ENCODE peak calls at places on chromosomes 11 and 22, in ten cellular contexts. M is GM12865, L is MM.1S, K is coronary artery, J is BJ, Q is fibroblast of lung, P is kidney, E is dorsolateral prefrontal cortex, D is PC-3, S is tibial artery. W is an unnamed sample.

GRCh38 chr11:2700415-2701211 is 819 bp upstream of the KCNQ1OT1 start:
- DNase-seq in M (peak), L (peak), K (peak), J (no peak), Q (peak), P (peak), E (peak), D (peak), S (peak), W (no peak)

GRCh38 chr11:22208151-22208858 is 15.4 kb downstream of the ANO5 start:
- DNase-seq in M (no peak), L (no peak), K (no peak), J (no peak), Q (no peak), P (no peak), E (no peak), D (no peak), S (no peak), W (no peak)

GRCh38 chr11:83249972-83250593 is 36.1 kb downstream of the CCDC90B start:
- DNase-seq in M (peak), L (peak), K (no peak), J (no peak), Q (peak), P (no peak), E (no peak), D (peak), S (no peak), W (no peak)

GRCh38 chr11:12243511-12243910 is 133.1 kb downstream of the MICAL2 start:
- DNase-seq in M (no peak), L (no peak), K (no peak), J (no peak), Q (no peak), P (no peak), E (no peak), D (no peak), S (no peak), W (no peak)

GRCh38 chr11:3161720-3162409 is 3.2 kb downstream of the OSBPL5 start:
- DNase-seq in M (no peak), L (no peak), K (no peak), J (no peak), Q (no peak), P (peak), E (no peak), D (no peak), S (peak), W (no peak)

GRCh38 chr11:83610996-83611395 is 324.8 kb upstream of the CCDC90B start:
- DNase-seq in M (no peak), L (no peak), K (no peak), J (no peak), Q (peak), P (no peak), E (no peak), D (no peak), S (no peak), W (no peak)

GRCh38 chr11:61157743-61158142 is 3.5 kb downstream of the VPS37C start:
- DNase-seq in M (peak), L (no peak), K (no peak), J (no peak), Q (no peak), P (no peak), E (no peak), D (peak), S (no peak), W (no peak)

GRCh38 chr11:62055970-62056369 is 67.8 kb upstream of the INCENP start:
- DNase-seq in M (no peak), L (no peak), K (no peak), J (no peak), Q (no peak), P (no peak), E (no peak), D (no peak), S (no peak), W (no peak)

GRCh38 chr11:45993438-45994064 is 71.1 kb downstream of the LARGE2 start:
- DNase-seq in M (no peak), L (no peak), K (no peak), J (no peak), Q (peak), P (no peak), E (peak), D (no peak), S (no peak), W (peak)

GRCh38 chr11:271316-271715 is 6.9 kb upstream of the NLRP6 start:
- DNase-seq in M (no peak), L (no peak), K (no peak), J (no peak), Q (no peak), P (peak), E (no peak), D (no peak), S (no peak), W (no peak)

GRCh38 chr11:21564813-21565212 is 628.1 kb upstream of the ANO5 start:
- DNase-seq in M (no peak), L (no peak), K (no peak), J (peak), Q (peak), P (no peak), E (no peak), D (no peak), S (no peak), W (no peak)

GRCh38 chr11:64809781-64810241 is 540 bp downstream of the MEN1 start:
- DNase-seq in M (peak), L (peak), K (no peak), J (no peak), Q (peak), P (peak), E (no peak), D (peak), S (no peak), W (no peak)

GRCh38 chr22:19060356-19061009 is 61.7 kb downstream of the DGCR2 start:
- DNase-seq in M (no peak), L (no peak), K (peak), J (no peak), Q (peak), P (no peak), E (no peak), D (peak), S (no peak), W (no peak)

GRCh38 chr11:120547301-120547700 is 35.8 kb downstream of the GRIK4 start:
- DNase-seq in M (no peak), L (no peak), K (no peak), J (no peak), Q (peak), P (no peak), E (no peak), D (no peak), S (no peak), W (no peak)

GRCh38 chr11:66184728-66185127 is 83.7 kb upstream of the RAB1B start:
- DNase-seq in M (no peak), L (no peak), K (no peak), J (no peak), Q (no peak), P (no peak), E (no peak), D (no peak), S (no peak), W (no peak)

GRCh38 chr22:49957826-49958461 is 2.6 kb upstream of the PIM3 start:
- DNase-seq in M (no peak), L (peak), K (no peak), J (no peak), Q (no peak), P (peak), E (no peak), D (no peak), S (no peak), W (no peak)

GRCh38 chr11:57460017-57460755 is at the start of gene RTN4RL2:
- DNase-seq in M (peak), L (no peak), K (no peak), J (no peak), Q (peak), P (peak), E (peak), D (peak), S (peak), W (no peak)

GRCh38 chr11:132126973-132127900 is 756.8 kb downstream of the NTM start:
- DNase-seq in M (peak), L (peak), K (no peak), J (peak), Q (peak), P (no peak), E (peak), D (peak), S (peak), W (no peak)

GRCh38 chr11:492416-493226 is 14.4 kb downstream of the RNH1 start:
- DNase-seq in M (no peak), L (no peak), K (no peak), J (no peak), Q (no peak), P (peak), E (no peak), D (no peak), S (no peak), W (no peak)

GRCh38 chr11:84137960-84138359 is 851.8 kb upstream of the CCDC90B start:
- DNase-seq in M (no peak), L (no peak), K (no peak), J (no peak), Q (no peak), P (no peak), E (no peak), D (no peak), S (no peak), W (no peak)

GRCh38 chr22:47071812-47072641 is 309.6 kb downstream of the TBC1D22A start:
- DNase-seq in M (no peak), L (no peak), K (no peak), J (no peak), Q (no peak), P (no peak), E (no peak), D (no peak), S (no peak), W (no peak)

GRCh38 chr11:2886191-2886894 is 768 bp upstream of the CDKN1C start:
- DNase-seq in M (no peak), L (no peak), K (no peak), J (no peak), Q (peak), P (peak), E (no peak), D (no peak), S (no peak), W (no peak)

GRCh38 chr11:76803811-76804600 is 20.9 kb downstream of the TSKU start:
- DNase-seq in M (no peak), L (no peak), K (peak), J (no peak), Q (peak), P (no peak), E (no peak), D (no peak), S (peak), W (no peak)

GRCh38 chr11:94402355-94402754 is 1.1 kb upstream of the GPR83 start:
- DNase-seq in M (no peak), L (no peak), K (no peak), J (no peak), Q (no peak), P (no peak), E (no peak), D (peak), S (no peak), W (no peak)

DNA sequence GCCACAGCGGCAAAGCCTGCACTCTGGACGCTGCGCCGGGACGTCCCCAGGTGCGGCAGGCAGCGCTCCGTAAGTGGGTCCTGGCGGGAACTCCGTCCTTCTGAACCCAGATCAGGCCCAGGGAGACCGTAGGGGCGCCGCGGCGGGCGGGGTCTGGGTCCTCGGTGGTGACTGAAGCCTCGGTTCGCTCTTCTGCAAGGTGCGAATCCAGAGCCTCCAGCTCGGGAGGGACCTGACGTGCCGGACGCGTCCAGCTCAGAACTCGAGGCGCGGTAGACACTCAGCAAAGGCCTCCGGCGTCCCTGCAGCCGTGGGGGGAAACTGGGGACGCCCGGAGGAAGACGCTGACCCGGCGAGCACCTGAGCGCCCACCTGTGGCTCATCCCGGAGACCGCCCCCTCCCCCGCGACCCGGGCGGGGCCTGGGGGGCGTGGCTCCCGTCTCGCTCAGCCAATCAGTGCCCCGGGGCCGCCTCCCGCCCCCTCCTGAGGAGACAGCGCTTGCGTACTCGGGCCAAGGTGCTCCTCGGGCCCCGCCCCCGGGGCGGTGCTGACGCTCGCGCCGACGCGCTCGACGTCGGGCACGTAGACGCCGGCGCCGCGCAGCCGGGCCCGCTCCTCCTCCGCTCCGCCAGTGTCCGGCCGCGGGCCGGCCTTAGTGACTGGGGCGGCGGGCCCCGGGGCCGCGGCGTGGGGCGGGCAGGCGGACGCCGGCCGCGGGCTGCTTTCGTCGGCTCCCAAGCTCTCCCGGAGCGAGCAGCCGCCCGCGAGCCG is at the start of gene PPFIA1:
- DNase-seq in M (peak), L (peak), K (peak), J (peak), Q (peak), P (peak), E (peak), D (peak), S (peak), W (peak)
- TF ChIP-seq CTCF in M (peak), L (no peak), K (no peak), J (no peak), Q (no peak), P (peak), E (no peak), D (peak), S (no peak), W (peak)

DNA sequence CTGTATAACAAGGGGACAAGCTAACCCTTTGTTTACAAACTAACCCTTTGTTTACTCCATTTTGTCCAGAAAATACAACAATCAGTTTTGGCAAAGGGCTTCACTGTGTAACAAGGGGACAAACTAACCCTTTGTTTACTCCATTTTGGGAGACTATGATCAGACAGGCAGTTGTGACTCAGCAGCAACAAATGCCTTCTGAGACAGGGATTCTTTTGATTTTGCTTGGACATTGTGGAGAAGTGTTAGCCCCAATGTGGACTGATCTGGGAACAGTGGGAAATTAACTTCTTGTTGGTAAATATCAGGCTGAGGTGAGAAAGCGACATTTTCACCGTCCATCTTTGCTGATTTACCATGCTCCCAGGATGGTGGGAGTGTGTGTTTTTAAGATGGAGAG is 983 bp downstream of the EHF start:
- DNase-seq in M (no peak), L (no peak), K (no peak), J (no peak), Q (peak), P (no peak), E (no peak), D (peak), S (no peak), W (no peak)
- H3K4me3 ChIP-seq in M (no peak), L (no peak), K (no peak), J (no peak), Q (no peak), P (no peak), E (no peak), D (peak), S (no peak), W (peak)

GRCh38 chr22:20588092-20588842 is 80.9 kb downstream of the MED15 start:
- DNase-seq in M (no peak), L (no peak), K (no peak), J (no peak), Q (no peak), P (peak), E (no peak), D (no peak), S (no peak), W (no peak)
- TF ChIP-seq CTCF in M (no peak), L (no peak), K (no peak), J (no peak), Q (no peak), P (no peak), E (no peak), D (no peak), S (no peak), W (no peak)

DNA sequence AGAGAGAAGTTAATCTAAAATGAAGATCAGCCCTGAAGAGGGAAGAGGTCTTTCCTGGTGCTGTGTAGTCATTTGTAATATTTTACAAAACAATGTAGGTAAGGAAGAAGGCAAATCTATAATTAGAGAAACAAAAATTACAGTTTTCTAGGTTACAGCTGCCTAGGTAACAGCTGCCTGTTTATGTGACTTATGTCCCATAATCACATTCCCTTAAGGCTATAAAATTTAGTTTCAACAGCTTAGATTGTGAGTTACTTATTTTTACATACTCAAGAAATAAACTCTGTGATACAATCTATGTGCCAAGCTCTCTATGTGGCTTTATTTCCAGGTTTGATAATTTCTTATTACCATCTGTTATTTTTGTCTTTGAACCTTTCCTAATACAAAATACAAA is 19.8 kb downstream of the LUZP2 start:
- DNase-seq in M (no peak), L (no peak), K (no peak), J (no peak), Q (no peak), P (no peak), E (no peak), D (no peak), S (no peak), W (no peak)
- H3K4me3 ChIP-seq in M (no peak), L (no peak), K (no peak), J (no peak), Q (no peak), P (no peak), E (no peak), D (no peak), S (no peak), W (no peak)

GRCh38 chr11:100528872-100529416 is 158.1 kb upstream of the ARHGAP42 start:
- DNase-seq in M (no peak), L (no peak), K (no peak), J (no peak), Q (no peak), P (no peak), E (no peak), D (no peak), S (no peak), W (no peak)

GRCh38 chr11:100525197-100525596 is 161.9 kb upstream of the ARHGAP42 start:
- DNase-seq in M (no peak), L (no peak), K (no peak), J (no peak), Q (no peak), P (no peak), E (no peak), D (no peak), S (no peak), W (no peak)

DNA sequence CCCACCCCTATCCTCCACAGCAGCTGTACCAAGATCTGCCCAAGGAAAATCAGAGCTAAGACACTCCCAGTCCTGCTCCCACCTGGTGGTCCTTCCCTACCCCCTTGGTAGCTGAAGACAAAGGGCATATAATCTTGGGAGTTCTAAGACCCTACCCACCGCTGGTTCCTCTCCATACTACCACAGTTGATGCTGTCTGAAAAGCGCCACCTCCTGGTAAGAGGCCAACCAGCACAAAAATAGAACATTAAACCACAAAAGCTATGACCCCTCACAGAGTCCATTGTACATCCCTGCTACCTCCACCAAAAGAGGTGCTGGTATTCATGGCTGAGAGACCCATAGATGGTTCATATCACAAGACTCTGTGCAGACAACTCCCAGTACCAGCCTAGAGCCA is 161.5 kb upstream of the ARHGAP42 start:
- DNase-seq in M (peak), L (no peak), K (no peak), J (no peak), Q (no peak), P (no peak), E (no peak), D (peak), S (no peak), W (no peak)
- TF ChIP-seq CTCF in M (peak), L (peak), K (no peak), J (no peak), Q (no peak), P (no peak), E (no peak), D (peak), S (no peak), W (peak)

GRCh38 chr11:107705027-107705426 is 6.8 kb downstream of the SLN start:
- DNase-seq in M (no peak), L (no peak), K (no peak), J (no peak), Q (peak), P (no peak), E (no peak), D (peak), S (peak), W (no peak)
- H3K4me3 ChIP-seq in M (no peak), L (no peak), K (no peak), J (no peak), Q (no peak), P (no peak), E (no peak), D (no peak), S (no peak), W (no peak)

DNA sequence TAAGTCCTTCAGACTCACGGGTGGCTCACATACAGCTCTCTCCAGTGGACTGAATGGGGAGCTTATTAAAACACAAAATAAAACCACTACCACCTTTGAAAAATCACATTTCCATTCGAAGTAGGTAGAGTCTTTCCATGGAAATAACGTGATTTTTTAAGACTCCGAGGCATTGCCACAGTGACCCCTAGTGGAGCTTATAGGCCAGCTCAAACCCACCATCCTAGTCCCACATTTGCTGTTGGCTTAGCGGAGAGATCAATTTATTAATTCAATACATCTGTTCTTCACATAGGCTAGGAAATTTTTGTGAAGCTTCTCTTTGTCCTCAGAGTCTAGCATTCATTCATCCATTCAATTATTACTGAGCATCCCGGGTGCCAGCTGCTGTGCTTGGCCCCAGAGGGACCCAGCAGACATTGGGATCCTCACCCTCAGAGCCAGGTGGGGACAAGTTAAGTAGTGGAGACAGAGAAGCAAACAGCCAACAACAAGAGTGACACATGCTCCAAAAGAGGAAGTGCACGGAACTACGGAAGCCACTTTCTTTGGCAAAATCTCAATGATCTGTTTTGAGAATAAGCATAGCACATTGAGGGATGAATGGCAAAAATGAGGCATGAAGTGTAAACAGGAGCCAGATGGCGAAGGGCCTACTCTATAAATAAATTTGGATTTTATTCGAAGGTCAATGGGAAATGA is 10.2 kb upstream of the P4HA3 start:
- DNase-seq in M (peak), L (peak), K (no peak), J (peak), Q (peak), P (no peak), E (no peak), D (peak), S (peak), W (no peak)
- TF ChIP-seq CTCF in M (peak), L (peak), K (no peak), J (peak), Q (peak), P (peak), E (peak), D (peak), S (peak), W (peak)

W was measured in LNCaP clone FGC.